ENCODE peak calls at places on chromosomes 6 and 20, in five cellular contexts. O is K562, I is MM.1S, R is DND-41, V is H9. L is an unnamed sample.

GRCh38 chr6:125197795-125198269 is 44.3 kb downstream of the TPD52L1 start:
- DNase-seq in I (no peak), R (no peak), O (no peak), V (no peak), L (peak; percentile 85)

GRCh38 chr6:129276986-129277385 is 394.0 kb downstream of the LAMA2 start:
- DNase-seq in V (no peak), R (no peak), O (no peak), I (no peak), L (no peak)

GRCh38 chr6:43835872-43836419 is 65.9 kb downstream of the VEGFA start:
- DNase-seq in R (no peak), I (no peak), O (no peak), V (no peak), L (no peak)

GRCh38 chr20:33444797-33445560 is 1.4 kb upstream of the SNTA1 start:
- DNase-seq in O (no peak), V (peak; percentile 49), I (peak; percentile 52), R (peak; percentile 38), L (peak; percentile 32)

GRCh38 chr6:13868236-13868635 is 53.9 kb upstream of the MCUR1 start:
- DNase-seq in I (no peak), V (no peak), O (no peak), R (no peak), L (no peak)

GRCh38 chr6:78629154-78629721 is 238.1 kb upstream of the IRAK1BP1 start:
- DNase-seq in I (no peak), R (no peak), O (no peak), V (peak; percentile 55), L (no peak)

GRCh38 chr20:37201827-37202162 is 22.4 kb upstream of the MROH8 start:
- DNase-seq in V (no peak), I (no peak), O (no peak), R (no peak), L (no peak)

GRCh38 chr6:136470044-136470443 is 80.2 kb downstream of the MAP7 start:
- DNase-seq in O (no peak), R (no peak), V (no peak), I (no peak), L (no peak)

GRCh38 chr6:107663308-107663707 is 160.8 kb downstream of the SCML4 start:
- DNase-seq in O (no peak), V (no peak), R (no peak), I (no peak), L (no peak)

GRCh38 chr6:168278904-168279303 is 40.7 kb downstream of the DACT2 start:
- DNase-seq in O (no peak), V (no peak), I (no peak), R (no peak), L (peak; percentile 58)

GRCh38 chr6:119241124-119241491 is 108.5 kb downstream of the MAN1A1 start:
- DNase-seq in V (no peak), R (no peak), O (no peak), I (no peak), L (no peak)

GRCh38 chr6:6820688-6821238 is 232.2 kb downstream of the LY86 start:
- DNase-seq in R (no peak), I (no peak), O (no peak), V (peak; percentile 78), L (peak; percentile 85)

GRCh38 chr20:32517914-32518592 is 67.1 kb downstream of the NOL4L start:
- DNase-seq in I (no peak), O (no peak), R (no peak), V (no peak), L (no peak)

GRCh38 chr6:137155830-137156229 is 17.6 kb downstream of the IL22RA2 start:
- DNase-seq in I (peak; percentile 56), O (no peak), R (peak; percentile 80), V (no peak), L (no peak)

GRCh38 chr6:110520188-110520956 is 44.0 kb upstream of the SLC22A16 start:
- DNase-seq in I (no peak), R (no peak), O (no peak), V (no peak), L (no peak)

GRCh38 chr6:47485083-47485482 is 7.5 kb downstream of the CD2AP start:
- DNase-seq in I (no peak), V (no peak), R (no peak), O (no peak), L (no peak)

GRCh38 chr6:90008908-90009501 is 114.7 kb downstream of the GJA10 start:
- DNase-seq in I (peak; percentile 8), V (no peak), R (no peak), O (no peak), L (no peak)

GRCh38 chr20:38986663-38987062 is 24.5 kb downstream of the DHX35 start:
- DNase-seq in V (no peak), O (no peak), I (peak; percentile 24), R (no peak), L (no peak)

GRCh38 chr6:83954371-83954770 is 79.2 kb upstream of the MRAP2 start:
- DNase-seq in O (no peak), R (no peak), I (no peak), V (no peak), L (no peak)

GRCh38 chr6:110720066-110720465 is 95.2 kb downstream of the CDK19 start:
- DNase-seq in V (no peak), I (no peak), O (no peak), R (no peak), L (no peak)

DNA sequence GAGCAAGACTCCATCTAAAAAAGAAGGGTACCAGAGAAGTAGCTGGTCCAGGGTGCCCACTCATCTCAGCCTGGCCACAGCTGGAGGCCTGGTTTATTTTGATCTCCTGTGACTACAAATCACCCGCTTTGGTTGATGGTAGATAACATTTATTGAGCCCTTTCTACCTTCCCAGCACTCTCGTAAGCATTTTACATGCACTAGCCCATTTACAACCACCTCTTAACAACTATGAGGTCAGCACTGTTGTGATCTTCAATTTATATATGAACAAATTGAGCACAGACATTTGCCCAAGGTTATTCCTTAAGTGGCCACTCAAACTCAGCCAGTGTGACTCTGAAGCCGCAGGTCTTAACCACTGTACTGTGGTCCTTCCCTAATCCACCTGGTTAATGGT is 104.7 kb downstream of the EPM2A start:
- DNase-seq in O (no peak), R (no peak), I (no peak), V (no peak), L (no peak)
- H3K9ac ChIP-seq in O (no peak overlapping the region), R (no peak overlapping the region), I (no peak overlapping the region), V (no peak overlapping the region), L (no peak overlapping the region)

GRCh38 chr20:23753194-23753548 is 2.4 kb upstream of the CST1 start:
- DNase-seq in O (no peak), I (no peak), V (no peak), R (no peak), L (no peak)

GRCh38 chr20:23754731-23755130 is 4.0 kb upstream of the CST1 start:
- DNase-seq in R (no peak), V (no peak), I (no peak), O (no peak), L (no peak)

GRCh38 chr20:23752481-23753193 is 1.9 kb upstream of the CST1 start:
- DNase-seq in O (no peak), I (no peak), R (no peak), V (no peak), L (no peak)

GRCh38 chr20:23752019-23752418 is 1.3 kb upstream of the CST1 start:
- DNase-seq in I (no peak), R (no peak), O (no peak), V (no peak), L (no peak)

DNA sequence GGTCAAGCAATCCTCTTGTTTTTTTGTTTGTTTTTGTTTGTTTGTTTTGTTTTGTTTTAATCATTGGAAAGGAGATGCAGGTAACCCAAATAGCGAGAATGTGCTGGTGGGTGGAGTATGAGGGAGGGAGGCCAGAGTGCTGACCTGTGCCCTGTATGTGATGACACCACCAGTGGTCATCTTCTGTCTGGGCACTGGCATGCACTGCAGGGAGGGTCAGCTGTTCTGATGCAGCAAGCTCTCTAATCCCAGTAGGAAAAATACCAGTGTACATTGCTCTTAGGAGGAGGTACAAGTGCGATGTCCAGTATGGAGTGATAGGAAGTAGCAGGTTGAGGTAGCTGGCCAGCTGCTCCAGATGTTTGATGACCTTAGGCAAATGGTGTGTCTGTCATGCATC is 2.9 kb upstream of the CST1 start:
- DNase-seq in R (no peak), O (no peak), I (no peak), V (no peak), L (no peak)
- H3K9ac ChIP-seq in R (no peak overlapping the region), O (no peak overlapping the region), I (no peak overlapping the region), V (no peak overlapping the region), L (no peak overlapping the region)

GRCh38 chr6:118123503-118124037 is 216.5 kb downstream of the SLC35F1 start:
- DNase-seq in V (no peak), O (no peak), R (no peak), I (no peak), L (no peak)

GRCh38 chr6:118122801-118123200 is 215.7 kb downstream of the SLC35F1 start:
- DNase-seq in O (no peak), I (peak; percentile 29), V (no peak), R (no peak), L (no peak)

GRCh38 chr6:118128755-118129154 is 221.7 kb downstream of the SLC35F1 start:
- DNase-seq in V (no peak), O (no peak), I (no peak), R (no peak), L (no peak)

GRCh38 chr6:118122161-118122560 is 215.1 kb downstream of the SLC35F1 start:
- DNase-seq in V (no peak), I (no peak), O (no peak), R (no peak), L (no peak)

DNA sequence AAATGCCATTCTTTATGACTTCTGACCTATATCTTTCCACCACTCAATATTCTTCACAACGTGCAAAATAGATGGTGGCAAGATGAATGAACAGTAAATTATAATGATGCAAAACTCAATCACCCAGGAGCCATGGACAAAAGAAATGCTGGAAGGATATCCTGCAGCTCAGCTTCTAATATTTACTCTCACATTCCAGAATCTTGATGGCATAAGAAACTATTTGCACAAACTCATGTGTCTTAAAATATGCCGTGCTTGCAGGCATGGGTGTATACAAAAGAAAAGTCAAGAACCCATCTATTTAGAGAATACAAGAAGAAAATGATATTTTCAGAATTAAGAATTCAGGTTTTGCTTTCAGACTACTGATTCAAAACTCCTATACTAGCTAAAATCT is 217.8 kb downstream of the SLC35F1 start:
- DNase-seq in O (no peak), R (no peak), V (no peak), I (no peak), L (no peak)
- H3K9ac ChIP-seq in O (no peak overlapping the region), R (no peak overlapping the region), V (no peak overlapping the region), I (no peak overlapping the region), L (no peak overlapping the region)

GRCh38 chr6:31734247-31734702 is 2.1 kb downstream of the CLIC1 start:
- DNase-seq in R (no peak), O (no peak), V (no peak), I (no peak), L (no peak)

GRCh38 chr6:31736026-31736767 is at the start of gene CLIC1:
- DNase-seq in O (peak; percentile 97), V (peak; percentile 88), R (peak; percentile 86), I (peak; percentile 67), L (peak; percentile 95)

GRCh38 chr6:31734703-31735500 is 1.4 kb downstream of the CLIC1 start:
- DNase-seq in O (peak; percentile 85), V (peak; percentile 83), I (peak; percentile 63), R (peak; percentile 70), L (peak; percentile 83)

GRCh38 chr6:31732029-31732428 is 2.9 kb upstream of the DDAH2 start:
- DNase-seq in V (no peak), I (no peak), O (no peak), R (no peak), L (no peak)

DNA sequence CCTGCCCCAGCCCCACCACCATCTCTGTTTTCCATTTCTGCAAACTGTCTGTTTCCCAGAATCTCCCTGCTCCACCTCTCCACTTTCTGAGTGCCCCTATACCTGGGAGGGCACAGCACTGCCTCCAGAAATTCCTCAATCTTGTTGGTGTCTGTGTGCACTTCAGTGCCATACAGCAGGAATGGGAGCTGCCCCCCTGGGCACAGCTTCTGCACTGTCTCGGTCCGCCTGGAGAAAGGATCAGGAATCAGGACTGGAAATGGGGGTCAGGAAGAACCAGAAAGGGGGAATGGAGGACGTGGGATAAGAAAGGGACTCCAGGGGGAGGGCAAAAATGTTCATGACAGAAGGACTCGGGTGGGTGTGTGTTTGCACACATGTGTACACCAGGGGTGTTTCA is 2.6 kb downstream of the CLIC1 start:
- DNase-seq in O (no peak), R (no peak), V (no peak), I (no peak), L (no peak)
- H3K9ac ChIP-seq in O (peak overlapping the region; percentile 99), R (peak overlapping the region; percentile 99), V (no peak overlapping the region), I (peak overlapping the region; percentile 91), L (peak overlapping the region; percentile 95)

L was measured in colonic mucosa.